ENCODE peak calls at places on chromosome 2, in seven cellular contexts. S is GM13976; A is progenitor cell of endocrine pancreas; K is AG04450; V is fibroblast of mammary gland; N is activated CD8-positive, alpha-beta T cell treated with anti-CD3 and anti-CD28 coated beads for 36 hours; J is omental fat pad. D is an unnamed sample.

GRCh38 chr2:239811806-239812560 is 213.2 kb downstream of the NDUFA10 start:
- DNase-seq in S (no peak), A (no peak), K (no peak), V (no peak), N (no peak), J (no peak), D (no peak)

GRCh38 chr2:155525194-155525593 is 807.3 kb downstream of the NR4A2 start:
- DNase-seq in S (no peak), A (no peak), K (no peak), V (no peak), N (no peak), J (no peak), D (no peak)

GRCh38 chr2:173204316-173204715 is 128.7 kb downstream of the MAP3K20 start:
- DNase-seq in S (no peak), A (no peak), K (no peak), V (peak), N (no peak), J (no peak), D (no peak)

GRCh38 chr2:30180230-30180629 is 33.4 kb downstream of the YPEL5 start:
- DNase-seq in S (no peak), A (no peak), K (no peak), V (no peak), N (no peak), J (no peak), D (peak)

GRCh38 chr2:61426267-61426897 is 44.5 kb downstream of the USP34 start:
- DNase-seq in S (peak), A (peak), K (no peak), V (peak), N (peak), J (no peak), D (no peak)

GRCh38 chr2:19195681-19196080 is 162.7 kb downstream of the OSR1 start:
- DNase-seq in S (no peak), A (no peak), K (no peak), V (peak), N (no peak), J (no peak), D (no peak)

GRCh38 chr2:33435518-33435917 is 40.9 kb upstream of the RASGRP3 start:
- DNase-seq in S (no peak), A (no peak), K (no peak), V (no peak), N (no peak), J (no peak), D (no peak)

GRCh38 chr2:195536863-195537262 is 120.2 kb upstream of the SLC39A10 start:
- DNase-seq in S (no peak), A (no peak), K (no peak), V (no peak), N (no peak), J (no peak), D (no peak)

GRCh38 chr2:106277426-106277825 is 83.3 kb upstream of the UXS1 start:
- DNase-seq in S (no peak), A (no peak), K (no peak), V (no peak), N (no peak), J (no peak), D (peak)

GRCh38 chr2:171432969-171433762 is 624 bp downstream of the METTL8 start:
- DNase-seq in S (peak), A (no peak), K (no peak), V (peak), N (peak), J (no peak), D (no peak)

GRCh38 chr2:219492575-219492974 is 6.1 kb upstream of the GMPPA start:
- DNase-seq in S (no peak), A (no peak), K (no peak), V (no peak), N (no peak), J (no peak), D (no peak)

GRCh38 chr2:25063876-25064660 is 22.2 kb downstream of the EFR3B start:
- DNase-seq in S (no peak), A (no peak), K (no peak), V (no peak), N (no peak), J (no peak), D (no peak)

GRCh38 chr2:127170021-127170420 is 50.1 kb downstream of the CYP27C1 start:
- DNase-seq in S (no peak), A (no peak), K (no peak), V (no peak), N (no peak), J (no peak), D (peak)

GRCh38 chr2:88074854-88075292 is 7.2 kb downstream of the SMYD1 start:
- DNase-seq in S (no peak), A (no peak), K (peak), V (peak), N (no peak), J (no peak), D (no peak)

GRCh38 chr2:151472966-151473365 is 63.3 kb downstream of the RIF1 start:
- DNase-seq in S (no peak), A (no peak), K (peak), V (no peak), N (no peak), J (no peak), D (no peak)

GRCh38 chr2:16890081-16890480 is 224.4 kb upstream of the CYRIA start:
- DNase-seq in S (no peak), A (no peak), K (no peak), V (no peak), N (no peak), J (no peak), D (no peak)

GRCh38 chr2:233408366-233409285 is 54.3 kb downstream of the DGKD start:
- DNase-seq in S (no peak), A (no peak), K (no peak), V (no peak), N (no peak), J (no peak), D (no peak)

GRCh38 chr2:104408266-104408665 is 445.6 kb upstream of the POU3F3 start:
- DNase-seq in S (no peak), A (no peak), K (no peak), V (no peak), N (no peak), J (no peak), D (no peak)

GRCh38 chr2:8612734-8613179 is 69.1 kb upstream of the ID2 start:
- DNase-seq in S (no peak), A (no peak), K (no peak), V (no peak), N (no peak), J (no peak), D (no peak)

GRCh38 chr2:20221169-20221938 is 3.6 kb downstream of the SDC1 start:
- DNase-seq in S (no peak), A (no peak), K (no peak), V (peak), N (no peak), J (no peak), D (no peak)

GRCh38 chr2:124241-124880 is 78.1 kb upstream of the FAM110C start:
- DNase-seq in S (no peak), A (no peak), K (no peak), V (peak), N (no peak), J (no peak), D (no peak)

GRCh38 chr2:229387815-229388214 is 116.7 kb upstream of the PID1 start:
- DNase-seq in S (no peak), A (no peak), K (no peak), V (no peak), N (no peak), J (no peak), D (no peak)

GRCh38 chr2:16645771-16646559 is 19.7 kb downstream of the CYRIA start:
- DNase-seq in S (no peak), A (no peak), K (no peak), V (no peak), N (no peak), J (no peak), D (no peak)

GRCh38 chr2:181787310-181788048 is 104.1 kb upstream of the ITPRID2 start:
- DNase-seq in S (no peak), A (no peak), K (no peak), V (no peak), N (no peak), J (no peak), D (no peak)

GRCh38 chr2:169512525-169512924 is 3.0 kb downstream of the KLHL41 start:
- DNase-seq in S (no peak), A (no peak), K (no peak), V (no peak), N (no peak), J (no peak), D (no peak)

GRCh38 chr2:34806396-34806795 is 1207.3 kb upstream of the FAM98A start:
- DNase-seq in S (no peak), A (no peak), K (no peak), V (no peak), N (no peak), J (no peak), D (no peak)

GRCh38 chr2:157751462-157752058 is 122.9 kb upstream of the ACVR1C start:
- DNase-seq in S (no peak), A (no peak), K (no peak), V (peak), N (peak), J (no peak), D (no peak)

GRCh38 chr2:38925982-38926381 is 36.3 kb downstream of the ARHGEF33 start:
- DNase-seq in S (no peak), A (no peak), K (no peak), V (no peak), N (no peak), J (no peak), D (no peak)

GRCh38 chr2:184620367-184620766 is 22.0 kb downstream of the ZNF804A start:
- DNase-seq in S (no peak), A (no peak), K (no peak), V (no peak), N (no peak), J (no peak), D (no peak)

GRCh38 chr2:207487650-207488315 is 42.0 kb upstream of the CREB1 start:
- DNase-seq in S (no peak), A (no peak), K (peak), V (peak), N (no peak), J (no peak), D (no peak)

GRCh38 chr2:195646424-195646823 is 10.6 kb upstream of the SLC39A10 start:
- DNase-seq in S (no peak), A (no peak), K (no peak), V (no peak), N (no peak), J (no peak), D (no peak)

GRCh38 chr2:49306925-49307324 is 152.6 kb upstream of the FSHR start:
- DNase-seq in S (no peak), A (no peak), K (no peak), V (peak), N (no peak), J (no peak), D (no peak)

GRCh38 chr2:151907933-151908882 is 80.0 kb upstream of the ARL5A start:
- DNase-seq in S (no peak), A (no peak), K (no peak), V (no peak), N (no peak), J (no peak), D (no peak)

GRCh38 chr2:166727105-166727504 is 161.2 kb upstream of the XIRP2 start:
- DNase-seq in S (peak), A (no peak), K (no peak), V (no peak), N (no peak), J (no peak), D (no peak)

GRCh38 chr2:12183032-12183431 is 436.6 kb downstream of the LPIN1 start:
- DNase-seq in S (no peak), A (no peak), K (no peak), V (no peak), N (no peak), J (no peak), D (no peak)

DNA sequence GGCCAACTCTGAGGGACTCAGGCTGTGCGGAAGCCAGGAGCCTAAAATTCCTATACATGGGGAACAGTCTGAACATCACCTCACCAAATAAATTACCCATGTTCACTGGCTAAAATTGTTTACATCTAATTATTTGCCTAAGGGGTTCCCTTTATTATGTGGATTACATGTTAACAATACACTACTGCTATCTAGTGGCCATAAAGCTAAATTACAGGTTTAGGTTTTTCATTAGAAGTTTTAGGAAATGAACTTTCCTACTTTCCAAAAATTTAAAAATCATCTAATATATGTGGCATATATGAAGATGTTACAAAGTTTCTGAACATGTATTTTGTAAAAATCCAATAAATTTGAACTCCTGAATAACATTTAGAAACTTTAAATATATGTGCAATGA is 40.3 kb downstream of the PLA2R1 start:
- DNase-seq in S (no peak), A (no peak), K (no peak), V (peak), N (no peak), J (no peak), D (no peak)
- TF ChIP-seq CTCF in S (no peak), A (peak), K (peak), V (peak), N (peak), J (no peak), D (no peak)

GRCh38 chr2:94960751-94961150 is 64.8 kb upstream of the MAL start:
- DNase-seq in S (no peak), A (no peak), K (no peak), V (no peak), N (no peak), J (no peak), D (no peak)

GRCh38 chr2:94966689-94967088 is 58.8 kb upstream of the MAL start:
- DNase-seq in S (no peak), A (no peak), K (no peak), V (no peak), N (no peak), J (no peak), D (no peak)

GRCh38 chr2:94960266-94960665 is 65.2 kb upstream of the MAL start:
- DNase-seq in S (no peak), A (no peak), K (no peak), V (no peak), N (no peak), J (no peak), D (no peak)

GRCh38 chr2:94958245-94958644 is 67.3 kb upstream of the MAL start:
- DNase-seq in S (no peak), A (no peak), K (no peak), V (no peak), N (no peak), J (no peak), D (no peak)

DNA sequence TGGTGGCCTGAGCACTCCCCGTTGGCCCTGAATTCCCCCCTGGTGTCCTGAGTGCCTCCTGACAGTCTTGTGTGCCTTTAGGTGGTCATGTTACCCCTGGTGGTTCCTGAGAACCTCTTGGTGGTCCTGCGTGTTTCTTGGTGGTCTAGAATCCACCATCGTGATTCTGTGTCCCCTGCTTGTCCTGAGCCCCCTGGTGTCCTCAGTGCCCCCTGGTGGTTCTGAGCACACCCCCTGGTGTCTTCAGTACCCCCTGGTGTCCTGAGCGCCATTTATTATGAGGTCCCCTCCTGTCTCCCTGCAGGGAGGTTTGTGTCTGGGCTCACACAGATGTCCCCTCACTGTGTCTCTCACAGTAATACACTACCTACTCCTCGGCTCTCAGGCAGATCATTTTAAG is 61.3 kb upstream of the MAL start:
- DNase-seq in S (no peak), A (no peak), K (no peak), V (no peak), N (no peak), J (no peak), D (no peak)
- TF ChIP-seq CTCF in S (no peak), A (no peak), K (no peak), V (no peak), N (no peak), J (no peak), D (no peak)

DNA sequence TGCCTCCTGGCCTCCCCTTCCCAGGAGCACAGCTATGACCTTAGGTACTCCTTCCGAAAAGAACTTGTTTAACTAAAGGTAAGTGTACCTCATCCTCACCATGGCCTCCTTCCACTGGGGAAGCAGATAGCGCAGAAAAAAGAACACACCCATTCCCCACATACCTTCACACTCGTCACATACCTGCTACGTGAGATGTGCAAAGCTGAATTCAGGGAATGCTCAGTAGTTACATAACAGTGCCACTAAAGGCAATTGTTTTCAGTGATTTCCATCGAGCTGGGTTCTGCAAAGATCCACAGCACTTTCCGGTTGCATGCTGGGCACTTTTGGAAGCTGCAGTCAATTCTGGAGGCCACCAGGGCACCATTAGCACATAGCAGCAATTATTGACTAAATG is 41.1 kb downstream of the PAX8 start:
- DNase-seq in S (no peak), A (no peak), K (no peak), V (no peak), N (no peak), J (no peak), D (no peak)
- TF ChIP-seq CTCF in S (no peak), A (no peak), K (no peak), V (no peak), N (no peak), J (no peak), D (no peak)

DNA sequence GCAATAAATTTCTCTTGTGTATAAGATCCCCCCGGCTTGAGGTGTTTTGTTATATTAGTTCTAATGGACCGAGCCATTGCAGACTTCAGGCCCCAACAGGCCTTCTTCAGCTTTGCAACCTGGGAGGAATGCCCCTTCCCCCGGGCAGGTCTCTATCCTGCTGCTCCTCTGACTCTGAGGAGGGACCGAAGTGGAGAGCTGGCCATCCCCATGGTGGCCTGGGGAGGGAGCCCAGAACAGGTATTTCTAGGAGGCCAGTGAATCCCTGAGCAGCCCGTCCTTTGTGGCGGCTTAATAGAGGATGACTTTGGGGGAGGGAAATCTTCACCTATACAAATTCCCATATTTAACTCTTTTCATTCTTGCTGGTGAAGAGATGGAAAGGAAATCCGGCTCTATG is 715.8 kb upstream of the SOX11 start:
- DNase-seq in S (no peak), A (no peak), K (no peak), V (no peak), N (no peak), J (no peak), D (no peak)
- TF ChIP-seq CTCF in S (no peak), A (no peak), K (no peak), V (no peak), N (no peak), J (no peak), D (no peak)

GRCh38 chr2:232332940-232333259 is 45.7 kb upstream of the ALPP start:
- DNase-seq in S (no peak), A (no peak), K (no peak), V (no peak), N (no peak), J (no peak), D (peak)

GRCh38 chr2:232336241-232336736 is 42.3 kb upstream of the ALPP start:
- DNase-seq in S (no peak), A (peak), K (no peak), V (no peak), N (no peak), J (no peak), D (peak)

GRCh38 chr2:232335859-232336215 is 42.7 kb upstream of the ALPP start:
- DNase-seq in S (no peak), A (no peak), K (no peak), V (no peak), N (no peak), J (no peak), D (no peak)

GRCh38 chr2:232331071-232331470 is 47.5 kb upstream of the ALPP start:
- DNase-seq in S (no peak), A (no peak), K (no peak), V (no peak), N (no peak), J (no peak), D (peak)

GRCh38 chr2:232333361-232334135 is 45.0 kb upstream of the ALPP start:
- DNase-seq in S (no peak), A (peak), K (no peak), V (no peak), N (no peak), J (no peak), D (no peak)
- TF ChIP-seq CTCF in S (peak), A (peak), K (peak), V (peak), N (peak), J (no peak), D (no peak)

DNA sequence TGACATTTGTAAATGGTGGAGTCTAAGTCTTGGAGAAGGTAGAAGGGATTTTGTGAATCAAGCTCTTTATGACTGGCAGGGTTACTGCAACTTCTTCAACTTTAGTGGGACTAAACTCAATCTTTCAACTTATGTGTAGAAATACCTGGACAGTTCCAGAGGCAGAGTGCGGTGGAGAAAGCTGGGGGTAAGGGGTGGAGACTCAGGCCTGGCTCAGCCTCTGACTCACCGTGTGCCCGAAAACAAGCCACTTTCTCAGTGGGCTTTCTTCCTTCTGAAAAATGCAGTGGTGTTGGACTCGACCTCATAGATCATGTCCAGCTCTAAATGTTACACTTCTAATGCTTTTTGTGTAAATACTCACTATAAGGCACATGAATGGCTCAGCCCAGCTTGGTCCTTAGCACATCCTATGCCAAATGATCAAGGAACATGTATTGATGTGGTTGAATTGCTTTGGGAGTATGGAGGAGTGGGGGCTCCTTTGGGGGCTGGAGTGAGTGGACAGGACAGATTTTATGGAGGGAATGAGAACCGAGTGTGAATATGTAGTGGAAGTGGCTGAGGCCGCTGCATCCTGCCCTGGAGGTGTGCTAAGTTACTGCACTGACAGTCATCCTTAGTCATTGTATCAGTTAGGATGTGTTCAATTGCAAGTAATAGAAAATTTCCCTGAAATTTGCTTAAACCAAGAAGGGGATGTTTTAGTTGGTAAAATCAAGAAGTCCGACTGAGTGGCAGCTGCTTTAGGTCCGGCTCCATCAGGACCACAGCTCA is 32.2 kb upstream of the IGFBP5 start:
- DNase-seq in S (no peak), A (no peak), K (no peak), V (no peak), N (no peak), J (no peak), D (no peak)
- TF ChIP-seq CTCF in S (no peak), A (no peak), K (peak), V (peak), N (no peak), J (no peak), D (no peak)

DNA sequence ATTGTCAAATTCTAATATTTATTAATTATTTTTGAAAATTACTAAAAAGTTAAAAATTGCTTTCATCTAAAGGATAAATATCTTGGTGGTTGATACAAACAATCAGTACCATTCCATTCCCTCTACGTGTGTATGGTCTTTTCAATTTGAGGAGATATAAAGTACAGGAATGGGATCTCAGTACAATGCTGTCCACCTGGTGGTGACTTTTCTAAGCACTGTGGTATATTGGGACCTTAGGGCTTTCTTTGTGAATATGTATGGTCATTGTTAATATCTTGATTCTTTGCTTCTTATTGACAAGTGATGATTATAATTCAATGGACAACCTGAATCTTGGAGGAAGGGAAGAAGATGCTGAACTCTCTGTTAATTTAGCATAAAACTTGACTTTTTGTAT is 83.1 kb downstream of the NBEAL1 start:
- DNase-seq in S (no peak), A (no peak), K (no peak), V (peak), N (no peak), J (no peak), D (no peak)
- TF ChIP-seq CTCF in S (no peak), A (peak), K (peak), V (peak), N (peak), J (no peak), D (no peak)

D was measured in lower leg skin.